ENCODE peak calls at places on chromosomes 5 and 9, in six cellular contexts. A is tibial artery; W is right lobe of liver; G is CD8-positive, alpha-beta T cell; B is uterus; O is thyroid gland. C is an unnamed sample. For H3K4me1 and H3K36me3, the result is how much of the 10 kb centered on the place peaks cover.

GRCh38 chr5:76617675-76618074 is 5.5 kb downstream of the F2RL2 start:
- DNase-seq in A (no peak), W (no peak), G (no peak), B (no peak), O (no peak), C (no peak)

GRCh38 chr9:76725181-76725580 is 39.1 kb upstream of the PCA3 start:
- DNase-seq in A (no peak), W (no peak), G (no peak), B (no peak), O (no peak), C (no peak)

GRCh38 chr5:128537306-128537998 is 593 bp downstream of the FBN2 start:
- DNase-seq in A (peak), W (no peak), G (no peak), B (peak), O (peak), C (no peak)

GRCh38 chr5:124052201-124052600 is 540.2 kb downstream of the CSNK1G3 start:
- DNase-seq in A (no peak), W (no peak), G (no peak), B (no peak), O (no peak), C (no peak)

GRCh38 chr5:81629986-81630385 is 120.9 kb downstream of the SSBP2 start:
- DNase-seq in A (no peak), W (no peak), G (no peak), B (no peak), O (no peak), C (no peak)

GRCh38 chr5:51495672-51496071 is 112.4 kb downstream of the ISL1 start:
- DNase-seq in A (no peak), W (no peak), G (no peak), B (no peak), O (no peak), C (no peak)

GRCh38 chr5:1732955-1733354 is 66.7 kb downstream of the MRPL36 start:
- DNase-seq in A (peak), W (no peak), G (no peak), B (no peak), O (no peak), C (no peak)

GRCh38 chr9:135342206-135343130 is 137.1 kb upstream of the PPP1R26 start:
- DNase-seq in A (no peak), W (no peak), G (no peak), B (no peak), O (no peak), C (no peak)

GRCh38 chr9:134738869-134739659 is 97.5 kb downstream of the COL5A1 start:
- DNase-seq in A (peak), W (peak), G (peak), B (peak), O (peak), C (peak)

GRCh38 chr5:142474426-142474825 is 149.6 kb upstream of the SPRY4 start:
- DNase-seq in A (no peak), W (no peak), G (no peak), B (no peak), O (no peak), C (no peak)

GRCh38 chr5:30401479-30402058 is 791.9 kb upstream of the CDH6 start:
- DNase-seq in A (peak), W (peak), G (no peak), B (no peak), O (peak), C (no peak)

GRCh38 chr5:140261403-140262171 is 41.3 kb downstream of the PFDN1 start:
- DNase-seq in A (peak), W (peak), G (no peak), B (peak), O (peak), C (peak)

GRCh38 chr9:124282442-124283231 is 24.9 kb downstream of the NEK6 start:
- DNase-seq in A (peak), W (peak), G (no peak), B (peak), O (peak), C (no peak)

GRCh38 chr5:106292654-106293053 is 1378.1 kb downstream of the EFNA5 start:
- DNase-seq in A (no peak), W (no peak), G (no peak), B (no peak), O (no peak), C (no peak)

DNA sequence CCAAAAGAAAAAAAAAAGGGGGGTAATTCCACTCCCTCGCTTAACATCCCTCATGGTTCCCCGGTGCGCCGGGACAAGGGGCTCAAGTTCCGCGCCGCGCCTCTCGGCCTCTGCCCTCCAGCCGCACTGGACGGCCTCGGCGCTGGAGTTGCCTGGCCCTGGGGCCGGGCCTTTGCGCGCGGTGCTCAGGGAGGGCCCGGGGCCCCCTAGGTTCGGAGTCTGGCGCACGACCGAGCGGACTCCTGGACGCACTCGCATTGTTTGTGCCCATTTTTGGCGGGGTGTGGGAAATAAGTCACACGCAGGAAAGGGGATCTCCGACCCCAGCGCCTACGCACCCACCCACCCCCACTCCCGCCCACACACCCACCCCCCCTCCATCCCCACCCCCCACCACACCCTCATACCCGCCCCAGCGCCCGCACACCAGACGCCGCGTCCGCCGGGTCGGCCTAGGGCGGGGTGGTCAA is 381 bp downstream of the MED22 start:
- DNase-seq in A (peak), W (no peak), G (no peak), B (peak), O (peak), C (no peak)
- TF ChIP-seq CTCF in A (no peak), W (no peak), G (no peak), B (no peak), O (no peak), C (no peak)

GRCh38 chr9:18692962-18693361 is 219.0 kb downstream of the ADAMTSL1 start:
- DNase-seq in A (no peak), W (no peak), G (no peak), B (no peak), O (no peak), C (no peak)
- H3K4me1 ChIP-seq in A (under half), W (under half), G (under half), B (under half), O (under half), C (under half)

GRCh38 chr9:92714016-92714415 is 44.1 kb upstream of the IPPK start:
- DNase-seq in A (no peak), W (no peak), G (no peak), B (no peak), O (no peak), C (no peak)
- H3K36me3 ChIP-seq in A (half or more), W (under half), G (under half), B (under half), O (half or more), C (half or more)

GRCh38 chr5:118791986-118792734 is 196.2 kb downstream of the DTWD2 start:
- DNase-seq in A (peak), W (peak), G (no peak), B (peak), O (peak), C (peak)
- TF ChIP-seq CTCF in A (peak), W (peak), G (peak), B (peak), O (peak), C (no peak)

DNA sequence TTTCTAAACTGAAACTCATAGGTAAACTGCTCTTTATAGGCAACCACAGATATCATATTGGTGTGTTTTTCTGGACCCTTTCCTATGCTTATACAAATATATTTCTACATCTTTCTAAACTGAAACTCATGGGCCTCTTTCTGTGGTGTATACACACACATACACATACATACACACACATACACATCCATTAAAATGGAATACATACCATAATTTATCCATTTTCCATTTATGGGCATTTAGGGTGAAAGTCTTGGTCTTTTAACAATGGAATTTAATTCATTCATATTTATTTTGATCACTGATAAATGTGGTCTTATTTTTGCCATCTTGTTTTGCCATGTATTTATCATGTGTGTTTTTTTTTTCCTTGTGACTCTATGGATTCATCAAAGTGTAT is 44.1 kb downstream of the SLC22A5 start:
- DNase-seq in A (no peak), W (no peak), G (no peak), B (no peak), O (no peak), C (no peak)
- H3K4me1 ChIP-seq in A (half or more), W (under half), G (half or more), B (under half), O (half or more), C (half or more)

GRCh38 chr9:118438805-118439204 is 734.6 kb downstream of the TLR4 start:
- DNase-seq in A (no peak), W (no peak), G (no peak), B (no peak), O (no peak), C (no peak)

GRCh38 chr9:118444403-118444802 is 740.2 kb downstream of the TLR4 start:
- DNase-seq in A (no peak), W (no peak), G (no peak), B (no peak), O (no peak), C (no peak)

DNA sequence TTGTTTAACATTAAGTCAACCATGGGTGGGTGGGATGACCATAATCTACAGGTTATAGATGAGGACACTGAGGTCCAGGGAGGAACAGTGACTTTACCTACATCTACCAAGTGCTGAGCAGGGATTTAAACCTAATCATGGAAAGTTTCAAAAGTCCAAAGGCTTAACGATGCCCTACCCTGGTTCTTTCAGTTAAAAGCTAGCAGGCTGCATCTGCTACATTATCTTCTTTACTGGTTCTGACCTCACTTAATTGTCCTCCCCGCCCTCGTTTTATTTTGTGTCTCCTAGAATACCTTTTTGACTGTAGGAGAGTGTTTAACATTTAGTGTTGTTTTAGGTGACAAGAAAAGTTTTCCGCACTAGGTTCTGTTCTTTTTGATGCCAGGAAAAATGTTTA is 735.2 kb downstream of the TLR4 start:
- DNase-seq in A (no peak), W (no peak), G (no peak), B (no peak), O (no peak), C (no peak)
- H3K36me3 ChIP-seq in A (under half), W (under half), G (under half), B (under half), O (under half), C (under half)